ENCODE peak calls at places on chromosomes 3 and 15, in seven cellular contexts. Z, B, N, C, Y, V and S are unnamed samples.

GRCh38 chr3:180183346-180183745 is 146.6 kb upstream of the PEX5L start:
- DNase-seq in C (no peak), N (no peak), V (no peak), Y (no peak), Z (no peak), B (no peak), S (no peak)

GRCh38 chr3:123636431-123636841 is 51.6 kb upstream of the HACD2 start:
- DNase-seq in N (no peak), C (peak; percentile 82), B (no peak), Z (peak; percentile 90), V (no peak), Y (peak; percentile 65), S (no peak)

GRCh38 chr3:184716652-184717607 is 5.1 kb upstream of the MAGEF1 start:
- DNase-seq in Z (peak; percentile 57), V (no peak), N (no peak), Y (no peak), C (no peak), B (no peak), S (no peak)

GRCh38 chr3:158272071-158272470 is 162.2 kb downstream of the RSRC1 start:
- DNase-seq in C (no peak), Y (no peak), Z (no peak), V (no peak), B (no peak), N (no peak), S (no peak)

GRCh38 chr3:110731148-110731547 is 340.5 kb upstream of the NECTIN3 start:
- DNase-seq in Z (no peak), N (no peak), V (no peak), B (no peak), Y (no peak), C (no peak), S (no peak)

GRCh38 chr3:143001034-143001368 is 369 bp upstream of the U2SURP start:
- DNase-seq in Y (no peak), Z (no peak), B (peak; percentile 67), C (no peak), V (no peak), N (peak; percentile 63), S (peak; percentile 12)

GRCh38 chr3:835096-835495 is 257.7 kb upstream of the CNTN6 start:
- DNase-seq in V (no peak), N (no peak), Z (no peak), Y (no peak), B (no peak), C (no peak), S (no peak)

GRCh38 chr15:76321171-76321570 is 9.9 kb upstream of the ETFA start:
- DNase-seq in Y (no peak), V (no peak), B (no peak), Z (peak; percentile 12), C (no peak), N (no peak), S (no peak)

GRCh38 chr3:24222165-24222805 is 272.4 kb downstream of the THRB start:
- DNase-seq in V (no peak), B (no peak), N (no peak), C (no peak), Z (no peak), Y (no peak), S (no peak)

GRCh38 chr3:147699175-147699838 is 290.1 kb downstream of the ZIC1 start:
- DNase-seq in V (no peak), Y (no peak), C (no peak), B (no peak), N (no peak), Z (no peak), S (no peak)

GRCh38 chr3:124730920-124731297 is 657 bp downstream of the UMPS start:
- DNase-seq in Y (no peak), C (peak; percentile 20), V (no peak), Z (no peak), N (no peak), B (no peak), S (no peak)

GRCh38 chr3:190862209-190863118 is at the start of gene GMNC:
- DNase-seq in V (peak; percentile 7), Z (peak; percentile 81), N (peak; percentile 86), B (peak; percentile 84), C (peak; percentile 2), Y (peak; percentile 90), S (peak; percentile 46)

GRCh38 chr15:28128036-28128435 is 28.9 kb upstream of the OCA2 start:
- DNase-seq in B (peak; percentile 41), Z (no peak), N (peak; percentile 73), C (no peak), Y (no peak), V (no peak), S (no peak)

GRCh38 chr3:108185536-108185935 is 36.7 kb downstream of the IFT57 start:
- DNase-seq in Y (no peak), C (no peak), N (no peak), B (no peak), V (no peak), Z (no peak), S (no peak)

GRCh38 chr15:74835312-74835823 is 7.6 kb downstream of the ULK3 start:
- DNase-seq in V (peak; percentile 38), B (peak; percentile 59), N (peak; percentile 57), C (peak; percentile 68), Z (peak; percentile 69), Y (no peak), S (no peak)

GRCh38 chr3:180329187-180329586 is 272.8 kb upstream of the TTC14 start:
- DNase-seq in N (no peak), Y (no peak), V (no peak), B (no peak), Z (no peak), C (no peak), S (no peak)

GRCh38 chr3:116083686-116084085 is 361.6 kb downstream of the LSAMP start:
- DNase-seq in N (no peak), C (no peak), Z (no peak), B (no peak), V (no peak), Y (no peak), S (no peak)

GRCh38 chr3:30475038-30475808 is 131.2 kb upstream of the TGFBR2 start:
- DNase-seq in Y (no peak), N (no peak), C (no peak), V (no peak), B (no peak), Z (no peak), S (no peak)

GRCh38 chr3:49500408-49501257 is 30.6 kb downstream of the DAG1 start:
- DNase-seq in V (no peak), Y (peak; percentile 90), Z (no peak), B (peak; percentile 72), N (peak; percentile 40), C (peak; percentile 80), S (peak; percentile 63)

GRCh38 chr3:143751643-143752178 is 96.6 kb downstream of the SLC9A9 start:
- DNase-seq in N (no peak), Y (no peak), C (no peak), B (no peak), V (peak; percentile 46), Z (no peak), S (no peak)

GRCh38 chr3:37922721-37923575 is 61.3 kb downstream of the CTDSPL start:
- DNase-seq in V (no peak), Z (no peak), C (peak; percentile 25), Y (peak; percentile 87), B (peak; percentile 36), N (peak; percentile 37), S (peak; percentile 47)

GRCh38 chr15:90042766-90043525 is 41.8 kb downstream of the ZNF710 start:
- DNase-seq in B (peak; percentile 18), C (no peak), Y (no peak), Z (no peak), N (no peak), V (no peak), S (no peak)

GRCh38 chr3:188583476-188584161 is 429.7 kb downstream of the LPP start:
- DNase-seq in Y (no peak), B (no peak), Z (no peak), V (no peak), C (no peak), N (no peak), S (no peak)

GRCh38 chr3:152126260-152126659 is 142.5 kb upstream of the MBNL1 start:
- DNase-seq in V (no peak), Y (no peak), N (no peak), Z (no peak), B (no peak), C (no peak), S (no peak)

GRCh38 chr3:19202303-19202702 is 54.0 kb downstream of the KCNH8 start:
- DNase-seq in Y (no peak), V (no peak), Z (no peak), B (no peak), N (no peak), C (no peak), S (no peak)

GRCh38 chr3:73513260-73513659 is 111.5 kb downstream of the PDZRN3 start:
- DNase-seq in Z (no peak), N (no peak), B (no peak), V (no peak), Y (no peak), C (no peak), S (no peak)

GRCh38 chr15:25235391-25235790 is 203.4 kb downstream of the UBE3A start:
- DNase-seq in B (no peak), Y (no peak), C (no peak), N (no peak), Z (no peak), V (no peak), S (no peak)
- H3K9me3 ChIP-seq in B (no peaks in the 10 kb centered on the region), Y (peaks cover 29% of the 10 kb centered on the region), C (no peaks in the 10 kb centered on the region), N (peaks cover 24% of the 10 kb centered on the region), Z (no peaks in the 10 kb centered on the region), V (peaks cover 7% of the 10 kb centered on the region), S (peaks cover 6% of the 10 kb centered on the region)

DNA sequence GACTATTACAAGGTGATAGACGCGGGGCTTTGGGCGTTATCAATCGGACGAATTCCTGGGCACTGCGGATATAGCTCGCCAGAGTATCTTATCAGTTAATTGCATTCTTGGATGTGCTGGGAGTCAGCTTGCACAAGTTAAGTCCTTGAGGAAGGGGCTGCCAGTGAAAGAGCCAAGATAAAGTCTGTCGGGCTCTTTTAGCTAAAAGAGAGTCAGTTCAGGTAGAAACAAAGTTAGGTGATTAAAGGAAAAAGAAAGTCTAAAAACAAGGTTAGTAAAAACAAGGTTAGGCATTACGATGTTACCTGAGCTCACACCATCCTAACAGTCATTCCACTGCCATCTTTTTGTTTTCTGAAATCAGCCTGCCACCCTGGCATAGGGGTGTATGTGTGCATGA is 6.1 kb upstream of the MCF2L2 start:
- DNase-seq in B (no peak), N (no peak), C (no peak), V (no peak), Y (no peak), Z (no peak), S (no peak)
- H3K27ac ChIP-seq in B (no peak overlapping the region), N (no peak overlapping the region), C (no peak overlapping the region), V (no peak overlapping the region), Y (no peak overlapping the region), Z (peak overlapping the region; percentile 54), S (no peak overlapping the region)

DNA sequence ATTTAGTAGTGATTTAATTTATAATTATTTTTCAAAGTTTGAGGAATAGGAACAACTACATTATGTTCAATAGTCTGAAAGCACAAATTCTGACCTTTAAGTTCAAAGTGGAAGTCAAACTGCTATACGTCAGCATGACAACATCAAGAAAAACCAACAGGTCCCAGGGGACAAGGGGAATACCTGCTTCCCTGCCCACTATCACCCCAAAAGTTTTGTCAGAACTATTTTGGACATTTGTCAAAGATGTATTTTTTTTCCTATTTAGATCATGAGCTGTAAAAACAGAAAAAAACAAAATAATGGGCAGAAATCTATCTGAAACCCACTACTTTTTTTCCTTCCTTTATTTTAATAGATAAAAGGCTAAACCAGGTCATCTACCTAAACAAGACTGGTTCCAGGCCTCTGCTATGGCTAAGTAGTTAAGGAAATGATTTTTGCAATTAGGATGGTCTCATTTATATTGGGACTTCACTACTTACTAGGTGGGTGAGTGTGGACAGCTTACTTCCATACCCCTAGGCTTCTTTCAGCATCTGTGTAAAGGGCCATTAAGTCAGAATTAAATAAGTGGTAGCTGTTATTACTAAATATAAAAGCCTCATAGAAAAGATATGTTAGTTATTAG is 746.3 kb downstream of the FHIT start:
- DNase-seq in B (no peak), N (no peak), Z (no peak), V (no peak), C (no peak), Y (no peak), S (no peak)
- H3K9me3 ChIP-seq in B (no peaks in the 10 kb centered on the region), N (no peaks in the 10 kb centered on the region), Z (no peaks in the 10 kb centered on the region), V (no peaks in the 10 kb centered on the region), C (no peaks in the 10 kb centered on the region), Y (no peaks in the 10 kb centered on the region), S (no peaks in the 10 kb centered on the region)

GRCh38 chr3:178714971-178715832 is 179.0 kb downstream of the KCNMB2 start:
- DNase-seq in Y (no peak), N (no peak), B (no peak), C (no peak), Z (no peak), V (no peak), S (no peak)
- H3K27ac ChIP-seq in Y (no peak overlapping the region), N (peak overlapping the region; percentile 50), B (no peak overlapping the region), C (no peak overlapping the region), Z (no peak overlapping the region), V (no peak overlapping the region), S (no peak overlapping the region)